ENCODE peak calls at places on chromosome 11, in eight cellular contexts. S, W, P, T, L, J, Q and G are unnamed samples.

GRCh38 chr11:70555092-70555491 is 156.8 kb downstream of the CTTN start:
- DNase-seq in S (no peak), W (no peak), P (no peak), T (no peak), L (no peak), J (no peak), Q (no peak), G (no peak)

GRCh38 chr11:41498726-41499125 is 39.3 kb upstream of the LRRC4C start:
- DNase-seq in S (no peak), W (no peak), P (no peak), T (no peak), L (no peak), J (no peak), Q (no peak), G (no peak)

GRCh38 chr11:105861225-105861624 is 160.8 kb downstream of the MSANTD4 start:
- DNase-seq in S (no peak), W (no peak), P (no peak), T (no peak), L (no peak), J (no peak), Q (no peak), G (no peak)

GRCh38 chr11:57417056-57417455 is 9.9 kb downstream of the SLC43A3 start:
- DNase-seq in S (no peak), W (no peak), P (no peak), T (no peak), L (no peak), J (no peak), Q (no peak), G (no peak)

GRCh38 chr11:118746988-118747585 is 43.9 kb downstream of the DDX6 start:
- DNase-seq in S (no peak), W (no peak), P (no peak), T (no peak), L (no peak), J (no peak), Q (no peak), G (no peak)

GRCh38 chr11:19493446-19493845 is 219.2 kb upstream of the NAV2 start:
- DNase-seq in S (no peak), W (no peak), P (no peak), T (no peak), L (no peak), J (no peak), Q (no peak), G (no peak)

GRCh38 chr11:132099692-132100091 is 729.3 kb downstream of the NTM start:
- DNase-seq in S (no peak), W (no peak), P (peak), T (no peak), L (no peak), J (no peak), Q (no peak), G (peak)

GRCh38 chr11:122697636-122698167 is 42.2 kb downstream of the UBASH3B start:
- DNase-seq in S (no peak), W (no peak), P (no peak), T (no peak), L (peak), J (no peak), Q (peak), G (peak)

GRCh38 chr11:17267576-17267975 is 9.0 kb upstream of the NUCB2 start:
- DNase-seq in S (no peak), W (no peak), P (no peak), T (no peak), L (peak), J (no peak), Q (no peak), G (no peak)

GRCh38 chr11:77088236-77089003 is 14.2 kb upstream of the OMP start:
- DNase-seq in S (no peak), W (no peak), P (no peak), T (no peak), L (no peak), J (no peak), Q (no peak), G (no peak)

GRCh38 chr11:11588243-11588642 is 33.6 kb downstream of the GALNT18 start:
- DNase-seq in S (no peak), W (no peak), P (no peak), T (no peak), L (no peak), J (no peak), Q (no peak), G (no peak)

GRCh38 chr11:124481365-124482323 is 36.1 kb upstream of the OR8B8 start:
- DNase-seq in S (no peak), W (no peak), P (no peak), T (peak), L (peak), J (no peak), Q (no peak), G (peak)

GRCh38 chr11:125945011-125945796 is 640 bp upstream of the VSIG10L2 start:
- DNase-seq in S (no peak), W (no peak), P (no peak), T (no peak), L (no peak), J (no peak), Q (no peak), G (no peak)

GRCh38 chr11:30499940-30500339 is 86.2 kb downstream of the MPPED2 start:
- DNase-seq in S (no peak), W (no peak), P (no peak), T (no peak), L (no peak), J (no peak), Q (no peak), G (no peak)

GRCh38 chr11:90218606-90219005 is 4.2 kb downstream of the CHORDC1 start:
- DNase-seq in S (no peak), W (no peak), P (peak), T (no peak), L (no peak), J (no peak), Q (no peak), G (peak)

GRCh38 chr11:30433831-30434230 is 110.9 kb downstream of the ARL14EP start:
- DNase-seq in S (no peak), W (no peak), P (no peak), T (no peak), L (no peak), J (no peak), Q (no peak), G (no peak)

GRCh38 chr11:122656631-122657101 is 1.1 kb downstream of the UBASH3B start:
- DNase-seq in S (no peak), W (peak), P (peak), T (no peak), L (no peak), J (peak), Q (peak), G (peak)

GRCh38 chr11:99320769-99321290 is 300.1 kb downstream of the CNTN5 start:
- DNase-seq in S (no peak), W (no peak), P (no peak), T (no peak), L (no peak), J (no peak), Q (no peak), G (no peak)

GRCh38 chr11:130783322-130783721 is 133.0 kb downstream of the SNX19 start:
- DNase-seq in S (no peak), W (no peak), P (no peak), T (no peak), L (no peak), J (no peak), Q (no peak), G (no peak)